ENCODE peak calls at places on chromosomes 6 and 20, in seven cellular contexts. One of them, this sample, is unnamed.

GRCh38 chr6:142881290-142881689 is 63.7 kb downstream of the HIVEP2 start:
- DNase-seq in small intestine: no peak
- DNase-seq in EL: peak
- DNase-seq in NCI-H526: no peak
- DNase-seq in GM18507: no peak
- DNase-seq in fibroblast of pulmonary artery: no peak
- DNase-seq in A549: no peak
- DNase-seq in this sample: no peak

GRCh38 chr20:48633620-48634257 is 194.1 kb downstream of the PREX1 start:
- DNase-seq in small intestine: no peak
- DNase-seq in EL: no peak
- DNase-seq in NCI-H526: no peak
- DNase-seq in GM18507: no peak
- DNase-seq in fibroblast of pulmonary artery: no peak
- DNase-seq in A549: no peak
- DNase-seq in this sample: no peak

GRCh38 chr6:73421534-73421933 is 26.9 kb downstream of the DDX43 start:
- DNase-seq in small intestine: no peak
- DNase-seq in EL: no peak
- DNase-seq in NCI-H526: no peak
- DNase-seq in GM18507: no peak
- DNase-seq in fibroblast of pulmonary artery: no peak
- DNase-seq in A549: no peak
- DNase-seq in this sample: no peak

GRCh38 chr6:83057705-83058321 is 7.8 kb downstream of the UBE3D start:
- DNase-seq in small intestine: peak
- DNase-seq in EL: peak
- DNase-seq in NCI-H526: peak
- DNase-seq in GM18507: no peak
- DNase-seq in fibroblast of pulmonary artery: peak
- DNase-seq in A549: peak
- DNase-seq in this sample: peak

GRCh38 chr6:11043961-11044711 is at the start of gene ELOVL2:
- DNase-seq in small intestine: no peak
- DNase-seq in EL: peak
- DNase-seq in NCI-H526: peak
- DNase-seq in GM18507: peak
- DNase-seq in fibroblast of pulmonary artery: peak
- DNase-seq in A549: peak
- DNase-seq in this sample: peak

GRCh38 chr6:154751020-154751800 is 18.0 kb downstream of the SCAF8 start:
- DNase-seq in small intestine: no peak
- DNase-seq in EL: no peak
- DNase-seq in NCI-H526: no peak
- DNase-seq in GM18507: no peak
- DNase-seq in fibroblast of pulmonary artery: no peak
- DNase-seq in A549: no peak
- DNase-seq in this sample: no peak

GRCh38 chr20:32943490-32944052 is 60.7 kb downstream of the SUN5 start:
- DNase-seq in small intestine: no peak
- DNase-seq in EL: no peak
- DNase-seq in NCI-H526: no peak
- DNase-seq in GM18507: no peak
- DNase-seq in fibroblast of pulmonary artery: no peak
- DNase-seq in A549: no peak
- DNase-seq in this sample: no peak

GRCh38 chr20:16505894-16506293 is 67.4 kb downstream of the KIF16B start:
- DNase-seq in small intestine: no peak
- DNase-seq in EL: no peak
- DNase-seq in NCI-H526: no peak
- DNase-seq in GM18507: no peak
- DNase-seq in fibroblast of pulmonary artery: no peak
- DNase-seq in A549: no peak
- DNase-seq in this sample: no peak

GRCh38 chr6:138410972-138411667 is 7.1 kb downstream of the HEBP2 start:
- DNase-seq in small intestine: no peak
- DNase-seq in EL: peak
- DNase-seq in NCI-H526: no peak
- DNase-seq in GM18507: no peak
- DNase-seq in fibroblast of pulmonary artery: peak
- DNase-seq in A549: peak
- DNase-seq in this sample: no peak

GRCh38 chr6:43990627-43991619 is 136.3 kb downstream of the MRPL14 start:
- DNase-seq in small intestine: peak
- DNase-seq in EL: peak
- DNase-seq in NCI-H526: no peak
- DNase-seq in GM18507: no peak
- DNase-seq in fibroblast of pulmonary artery: peak
- DNase-seq in A549: peak
- DNase-seq in this sample: peak

GRCh38 chr20:9515761-9516657 is 1.6 kb downstream of the LAMP5 start:
- DNase-seq in small intestine: no peak
- DNase-seq in EL: no peak
- DNase-seq in NCI-H526: no peak
- DNase-seq in GM18507: no peak
- DNase-seq in fibroblast of pulmonary artery: no peak
- DNase-seq in A549: no peak
- DNase-seq in this sample: peak

GRCh38 chr6:42505377-42505702 is 53.6 kb upstream of the TRERF1 start:
- DNase-seq in small intestine: no peak
- DNase-seq in EL: peak
- DNase-seq in NCI-H526: no peak
- DNase-seq in GM18507: no peak
- DNase-seq in fibroblast of pulmonary artery: peak
- DNase-seq in A549: peak
- DNase-seq in this sample: no peak

GRCh38 chr6:147759088-147759487 is 250.6 kb downstream of the SAMD5 start:
- DNase-seq in small intestine: no peak
- DNase-seq in EL: no peak
- DNase-seq in NCI-H526: no peak
- DNase-seq in GM18507: no peak
- DNase-seq in fibroblast of pulmonary artery: peak
- DNase-seq in A549: no peak
- DNase-seq in this sample: no peak

GRCh38 chr20:31967830-31968249 is at the start of gene XKR7:
- DNase-seq in small intestine: no peak
- DNase-seq in EL: no peak
- DNase-seq in NCI-H526: peak
- DNase-seq in GM18507: no peak
- DNase-seq in fibroblast of pulmonary artery: no peak
- DNase-seq in A549: no peak
- DNase-seq in this sample: no peak

GRCh38 chr6:36967757-36968156 is 13.2 kb downstream of the PI16 start:
- DNase-seq in small intestine: no peak
- DNase-seq in EL: no peak
- DNase-seq in NCI-H526: no peak
- DNase-seq in GM18507: no peak
- DNase-seq in fibroblast of pulmonary artery: no peak
- DNase-seq in A549: no peak
- DNase-seq in this sample: no peak

GRCh38 chr6:33298773-33299236 is at the start of gene RGL2:
- DNase-seq in small intestine: peak
- DNase-seq in EL: peak
- DNase-seq in NCI-H526: peak
- DNase-seq in GM18507: no peak
- DNase-seq in fibroblast of pulmonary artery: peak
- DNase-seq in A549: peak
- DNase-seq in this sample: no peak

GRCh38 chr6:25714765-25715164 is 39.8 kb upstream of the SLC17A4 start:
- DNase-seq in small intestine: no peak
- DNase-seq in EL: no peak
- DNase-seq in NCI-H526: no peak
- DNase-seq in GM18507: no peak
- DNase-seq in fibroblast of pulmonary artery: peak
- DNase-seq in A549: no peak
- DNase-seq in this sample: no peak

This sample was measured in retina.